ENCODE peak calls at places on chromosomes 3 and 15, in six cellular contexts. One of them, this sample, is unnamed.

GRCh38 chr3:150840733-150841515 is 64.3 kb downstream of the MINDY4B start:
- DNase-seq in astrocyte: no peak
- DNase-seq in stimulated activated CD4-positive, alpha-beta T cell treated with anti-CD3 and anti-CD28 coated beads, Interleukin-2, amount 100 ng/mL, for 48 hours: no peak
- DNase-seq in cardiac muscle cell: no peak
- DNase-seq in heart right ventricle: no peak
- DNase-seq in EL: no peak
- DNase-seq in this sample: no peak

GRCh38 chr15:71634820-71635219 is 175.5 kb upstream of the NR2E3 start:
- DNase-seq in heart right ventricle: no peak
- DNase-seq in EL: no peak
- DNase-seq in astrocyte: peak; percentile 66
- DNase-seq in cardiac muscle cell: peak; percentile 17
- DNase-seq in stimulated activated CD4-positive, alpha-beta T cell treated with anti-CD3 and anti-CD28 coated beads, Interleukin-2, amount 100 ng/mL, for 48 hours: no peak
- DNase-seq in this sample: no peak

GRCh38 chr3:58474967-58475578 is 16.8 kb upstream of the KCTD6 start:
- DNase-seq in stimulated activated CD4-positive, alpha-beta T cell treated with anti-CD3 and anti-CD28 coated beads, Interleukin-2, amount 100 ng/mL, for 48 hours: no peak
- DNase-seq in heart right ventricle: no peak
- DNase-seq in astrocyte: no peak
- DNase-seq in EL: no peak
- DNase-seq in cardiac muscle cell: no peak
- DNase-seq in this sample: no peak

GRCh38 chr3:124504332-124505059 is 225.8 kb upstream of the UMPS start:
- DNase-seq in cardiac muscle cell: peak; percentile 66
- DNase-seq in EL: peak; percentile 40
- DNase-seq in heart right ventricle: peak; percentile 20
- DNase-seq in stimulated activated CD4-positive, alpha-beta T cell treated with anti-CD3 and anti-CD28 coated beads, Interleukin-2, amount 100 ng/mL, for 48 hours: no peak
- DNase-seq in astrocyte: peak; percentile 74
- DNase-seq in this sample: no peak

GRCh38 chr3:62318365-62318751 is 55.0 kb downstream of the FEZF2 start:
- DNase-seq in cardiac muscle cell: no peak
- DNase-seq in stimulated activated CD4-positive, alpha-beta T cell treated with anti-CD3 and anti-CD28 coated beads, Interleukin-2, amount 100 ng/mL, for 48 hours: peak; percentile 0
- DNase-seq in astrocyte: no peak
- DNase-seq in heart right ventricle: no peak
- DNase-seq in EL: no peak
- DNase-seq in this sample: no peak

GRCh38 chr15:89776274-89777072 is at the start of gene MESP2:
- DNase-seq in heart right ventricle: peak; percentile 91
- DNase-seq in stimulated activated CD4-positive, alpha-beta T cell treated with anti-CD3 and anti-CD28 coated beads, Interleukin-2, amount 100 ng/mL, for 48 hours: peak; percentile 54
- DNase-seq in cardiac muscle cell: peak; percentile 89
- DNase-seq in EL: peak; percentile 85
- DNase-seq in astrocyte: peak; percentile 47
- DNase-seq in this sample: peak; percentile 73

GRCh38 chr3:134314588-134315285 is 59.5 kb downstream of the AMOTL2 start:
- DNase-seq in heart right ventricle: no peak
- DNase-seq in stimulated activated CD4-positive, alpha-beta T cell treated with anti-CD3 and anti-CD28 coated beads, Interleukin-2, amount 100 ng/mL, for 48 hours: no peak
- DNase-seq in cardiac muscle cell: no peak
- DNase-seq in EL: peak; percentile 48
- DNase-seq in astrocyte: no peak
- DNase-seq in this sample: no peak

GRCh38 chr3:141979050-141979671 is 102.7 kb downstream of the ATP1B3 start:
- DNase-seq in stimulated activated CD4-positive, alpha-beta T cell treated with anti-CD3 and anti-CD28 coated beads, Interleukin-2, amount 100 ng/mL, for 48 hours: no peak
- DNase-seq in EL: peak; percentile 84
- DNase-seq in cardiac muscle cell: peak; percentile 86
- DNase-seq in astrocyte: peak; percentile 89
- DNase-seq in heart right ventricle: no peak
- DNase-seq in this sample: no peak

GRCh38 chr3:56975562-56975961 is 84.9 kb upstream of the SPATA12 start:
- DNase-seq in EL: no peak
- DNase-seq in stimulated activated CD4-positive, alpha-beta T cell treated with anti-CD3 and anti-CD28 coated beads, Interleukin-2, amount 100 ng/mL, for 48 hours: no peak
- DNase-seq in heart right ventricle: no peak
- DNase-seq in cardiac muscle cell: peak; percentile 69
- DNase-seq in astrocyte: no peak
- DNase-seq in this sample: no peak

GRCh38 chr3:104805042-104805441 is 561.7 kb upstream of the ALCAM start:
- DNase-seq in EL: no peak
- DNase-seq in heart right ventricle: no peak
- DNase-seq in astrocyte: no peak
- DNase-seq in cardiac muscle cell: no peak
- DNase-seq in stimulated activated CD4-positive, alpha-beta T cell treated with anti-CD3 and anti-CD28 coated beads, Interleukin-2, amount 100 ng/mL, for 48 hours: no peak
- DNase-seq in this sample: no peak

This sample was measured in CMK.